ENCODE peak calls at places on chromosomes 7 and 10, in five cellular contexts. L is SK-N-SH, I is small intestine, X is Peyer's patch, V is PC-9. S is an unnamed sample.
A peak's percentile ranks its signal among the peaks of the same experiment; 100 is the strongest.

GRCh38 chr10:74967850-74968620 is 141.6 kb downstream of the KAT6B start:
- DNase-seq in X (no peak), I (peak; percentile 18), L (no peak), V (no peak), S (no peak)

GRCh38 chr10:84194424-84195043 is at the start of gene CDHR1:
- DNase-seq in I (no peak), L (peak; percentile 86), V (no peak), X (peak; percentile 26), S (no peak)

GRCh38 chr7:518630-519428 is 817 bp downstream of the PDGFA start:
- DNase-seq in I (peak; percentile 83), V (peak; percentile 93), X (peak; percentile 35), L (peak; percentile 85), S (peak; percentile 92)

GRCh38 chr7:46580756-46581155 is 659.7 kb upstream of the IGFBP3 start:
- DNase-seq in I (no peak), L (no peak), X (no peak), V (no peak), S (no peak)

GRCh38 chr7:101068401-101068800 is 16.9 kb upstream of the TRIM56 start:
- DNase-seq in X (no peak), I (no peak), L (no peak), V (no peak), S (no peak)

GRCh38 chr10:34280599-34281374 is 534.3 kb downstream of the PARD3 start:
- DNase-seq in L (no peak), I (no peak), V (peak; percentile 24), X (no peak), S (no peak)

GRCh38 chr7:117875566-117875965 is 2.3 kb upstream of the CTTNBP2 start:
- DNase-seq in I (no peak), L (no peak), X (no peak), V (no peak), S (no peak)

GRCh38 chr10:131934769-131935168 is 34.0 kb downstream of the PPP2R2D start:
- DNase-seq in V (no peak), I (no peak), X (no peak), L (no peak), S (no peak)

GRCh38 chr10:89776665-89777064 is 75.3 kb downstream of the KIF20B start:
- DNase-seq in X (no peak), L (no peak), I (no peak), V (no peak), S (no peak)
- H3K4me3 ChIP-seq in X (no peak overlapping the region), L (no peak overlapping the region), I (no peak overlapping the region), V (no peak overlapping the region), S (no peak overlapping the region)

DNA sequence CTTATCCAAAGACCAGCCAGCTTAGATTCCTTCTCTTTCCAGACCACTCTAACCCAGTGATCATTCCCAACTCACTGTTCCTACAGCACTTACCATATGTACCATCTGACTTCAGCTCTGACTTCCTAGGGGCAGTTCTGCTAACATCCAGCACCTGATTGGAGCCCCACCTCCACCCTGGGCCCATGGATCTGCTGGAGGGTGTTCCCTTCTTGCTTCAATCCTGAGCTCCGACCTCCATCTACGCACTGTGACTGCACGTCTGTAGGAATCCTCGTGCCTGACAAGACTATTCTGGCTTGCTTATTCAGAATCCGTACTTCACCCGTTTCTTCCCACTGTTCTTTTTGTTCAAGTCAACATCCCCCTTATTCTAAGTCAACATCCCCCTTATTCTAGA is 57.6 kb downstream of the HIPK2 start:
- DNase-seq in V (no peak), L (no peak), I (no peak), X (peak; percentile 16), S (no peak)
- H3K27ac ChIP-seq in V (no peak overlapping the region), L (no peak overlapping the region), I (no peak overlapping the region), X (peak overlapping the region; percentile 58), S (no peak overlapping the region)

GRCh38 chr7:150568714-150569113 is 1.5 kb downstream of the GIMAP4 start:
- DNase-seq in X (no peak), I (peak; percentile 23), L (no peak), V (no peak), S (no peak)

GRCh38 chr7:150566123-150566522 is 1.1 kb upstream of the GIMAP4 start:
- DNase-seq in X (no peak), I (no peak), L (no peak), V (no peak), S (no peak)

GRCh38 chr7:150567846-150568245 is 656 bp downstream of the GIMAP4 start:
- DNase-seq in L (no peak), V (no peak), X (no peak), I (peak; percentile 5), S (no peak)

GRCh38 chr7:150566572-150566971 is 618 bp upstream of the GIMAP4 start:
- DNase-seq in I (no peak), L (no peak), X (no peak), V (no peak), S (no peak)

DNA sequence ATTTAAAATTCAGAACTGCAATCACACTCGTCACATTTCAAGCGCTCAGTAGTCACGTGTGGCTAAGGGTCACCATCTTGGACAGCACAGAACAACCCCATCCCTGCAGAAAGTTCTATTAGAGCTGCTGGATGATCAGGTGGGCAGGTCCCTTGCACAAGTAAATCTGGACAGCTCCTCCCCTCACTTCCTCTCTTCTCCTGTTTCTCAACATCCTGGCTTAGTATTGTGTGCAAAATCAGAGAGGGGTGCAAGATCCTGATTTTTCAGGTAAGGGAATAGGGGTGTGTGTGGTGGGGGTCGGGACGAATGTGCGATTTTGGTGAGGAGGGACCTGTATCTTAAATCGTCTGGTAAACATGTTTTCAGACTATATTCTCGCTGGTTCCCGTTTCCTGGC is at the start of gene GIMAP4:
- DNase-seq in V (no peak), X (peak; percentile 30), I (peak; percentile 5), L (no peak), S (no peak)
- H3K4me3 ChIP-seq in V (no peak within 1 kb of the TSS), X (peak within 1 kb of the TSS; percentile 42), I (peak within 1 kb of the TSS; percentile 38), L (no peak within 1 kb of the TSS), S (no peak within 1 kb of the TSS)

DNA sequence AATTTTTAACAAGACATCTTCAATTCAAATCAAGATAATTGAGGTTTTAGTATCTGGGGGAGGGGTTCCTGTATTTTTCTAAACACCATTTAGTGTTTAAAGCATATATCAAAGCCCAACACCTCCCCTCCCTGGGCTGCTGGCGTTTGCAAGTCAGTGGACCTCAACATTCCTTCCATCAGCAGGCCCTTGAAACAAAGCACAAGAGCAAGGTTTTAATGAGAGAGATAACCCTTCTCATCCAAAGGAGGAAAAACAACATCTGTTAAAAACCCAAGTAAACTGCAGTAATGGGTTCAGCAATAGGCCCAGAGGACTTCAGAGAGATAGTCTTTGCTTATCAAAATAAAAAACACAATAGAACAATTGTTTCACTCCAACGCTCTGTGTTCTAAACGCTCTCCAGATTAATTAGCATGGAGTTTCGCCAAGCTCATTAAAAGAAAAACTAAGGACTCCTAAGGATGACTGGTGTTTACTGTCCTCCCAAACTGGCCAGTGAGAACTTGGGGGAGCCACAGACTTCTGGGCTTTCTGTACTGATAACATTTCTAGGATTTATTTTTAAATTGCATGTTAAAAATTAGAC is 2.5 kb downstream of the JCAD start:
- DNase-seq in L (no peak), V (no peak), I (no peak), X (no peak), S (no peak)
- H3K27ac ChIP-seq in L (peak overlapping the region; percentile 80), V (peak overlapping the region; percentile 72), I (no peak overlapping the region), X (no peak overlapping the region), S (no peak overlapping the region)

DNA sequence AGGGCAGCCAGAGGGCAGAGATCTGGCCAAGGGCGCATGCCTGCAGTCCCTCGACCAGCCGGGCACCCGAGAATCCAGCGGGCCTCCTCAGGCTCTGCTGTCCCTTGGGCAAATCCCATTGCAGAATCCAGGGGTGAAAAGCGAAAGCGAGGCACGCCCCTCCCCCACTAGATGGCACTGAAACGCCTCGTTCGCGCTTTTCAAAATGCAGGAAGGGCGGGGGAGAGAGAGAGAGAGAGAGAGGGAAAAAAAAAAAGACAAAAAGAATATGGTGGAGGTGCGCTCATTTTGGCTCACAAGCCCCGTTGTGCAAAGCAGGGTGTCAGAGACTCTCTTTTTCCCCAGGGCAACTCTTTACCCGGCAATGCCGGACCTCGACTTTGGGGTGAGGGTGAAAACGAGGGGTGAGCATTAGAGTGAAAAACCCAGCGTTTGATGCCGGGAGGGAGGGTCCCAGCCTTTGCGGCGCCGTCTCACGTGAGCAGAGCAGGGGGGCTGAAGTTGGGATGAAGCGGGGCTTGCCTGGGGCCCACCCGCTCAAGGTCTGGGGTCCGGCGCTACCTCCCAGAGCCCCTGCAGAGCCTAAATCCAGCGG is 2.5 kb upstream of the TMEM178B start:
- DNase-seq in V (no peak), L (peak; percentile 91), I (peak; percentile 4), X (no peak), S (peak; percentile 32)
- H3K4me3 ChIP-seq in V (no peak overlapping the region), L (peak overlapping the region; percentile 63), I (no peak overlapping the region), X (peak overlapping the region; percentile 25), S (no peak overlapping the region)

GRCh38 chr10:125093199-125093841 is 67.0 kb downstream of the CTBP2 start:
- DNase-seq in L (peak; percentile 50), V (no peak), X (no peak), I (no peak), S (no peak)
- H3K27ac ChIP-seq in L (no peak overlapping the region), V (no peak overlapping the region), X (peak overlapping the region; percentile 54), I (no peak overlapping the region), S (no peak overlapping the region)

GRCh38 chr10:24114561-24114960 is 94.4 kb upstream of the KIAA1217 start:
- DNase-seq in L (peak; percentile 28), V (no peak), I (no peak), X (no peak), S (no peak)

GRCh38 chr10:24119919-24120318 is 89.0 kb upstream of the KIAA1217 start:
- DNase-seq in L (peak; percentile 17), I (no peak), X (no peak), V (no peak), S (no peak)

GRCh38 chr10:24115403-24115802 is 93.5 kb upstream of the KIAA1217 start:
- DNase-seq in V (no peak), L (no peak), I (no peak), X (no peak), S (no peak)

GRCh38 chr10:24120651-24121050 is 88.3 kb upstream of the KIAA1217 start:
- DNase-seq in I (no peak), L (no peak), X (no peak), V (no peak), S (no peak)

GRCh38 chr10:24118246-24118645 is 90.7 kb upstream of the KIAA1217 start:
- DNase-seq in V (no peak), I (no peak), X (no peak), L (no peak), S (no peak)
- H3K4me3 ChIP-seq in V (no peak overlapping the region), I (no peak overlapping the region), X (no peak overlapping the region), L (no peak overlapping the region), S (no peak overlapping the region)